ENCODE peak calls at places on chromosomes 13 and 19, in five cellular contexts. M is RPMI8226; H is stimulated activated CD4-positive, alpha-beta T cell treated with anti-CD3 and anti-CD28 coated beads, Interleukin-15, amount 100 ng/mL, for 1 hour; G is endodermal cell; B is heart left ventricle. D is an unnamed sample.

GRCh38 chr19:33295621-33296472 is 6.5 kb downstream of the CEBPA start:
- DNase-seq in G (no peak), M (no peak), H (no peak), B (no peak), D (no peak)

GRCh38 chr19:2798733-2799132 is 13.4 kb downstream of the THOP1 start:
- DNase-seq in G (no peak), H (no peak), B (peak; percentile 90), M (no peak), D (no peak)

GRCh38 chr13:30920162-30920561 is 12.3 kb upstream of the TEX26 start:
- DNase-seq in G (no peak), M (no peak), H (no peak), B (no peak), D (no peak)

GRCh38 chr13:109141716-109142115 is 512.3 kb downstream of the MYO16 start:
- DNase-seq in G (no peak), H (no peak), B (no peak), M (no peak), D (no peak)

GRCh38 chr19:3655402-3656072 is 28.9 kb upstream of the CACTIN start:
- DNase-seq in M (no peak), G (no peak), H (no peak), B (peak; percentile 59), D (no peak)

GRCh38 chr13:101916758-101917474 is 464.4 kb downstream of the ITGBL1 start:
- DNase-seq in B (no peak), G (peak; percentile 65), M (no peak), H (no peak), D (no peak)

GRCh38 chr19:49983645-49984229 is 22.8 kb upstream of the SIGLEC11 start:
- DNase-seq in H (peak; percentile 66), M (peak; percentile 71), B (peak; percentile 56), G (peak; percentile 90), D (peak; percentile 75)

GRCh38 chr13:76338003-76338402 is 548.2 kb downstream of the KCTD12 start:
- DNase-seq in H (no peak), B (no peak), G (no peak), M (no peak), D (no peak)

GRCh38 chr13:79709526-79709925 is 228.6 kb downstream of the NDFIP2 start:
- DNase-seq in M (no peak), B (no peak), G (no peak), H (no peak), D (no peak)

GRCh38 chr19:428144-428543 is 19.2 kb upstream of the C2CD4C start:
- DNase-seq in H (no peak), M (no peak), B (no peak), G (no peak), D (no peak)

GRCh38 chr19:21482863-21483276 is 22.5 kb upstream of the ZNF429 start:
- DNase-seq in G (peak; percentile 80), M (peak; percentile 43), H (peak; percentile 54), B (peak; percentile 62), D (peak; percentile 38)

GRCh38 chr13:105660550-105660949 is 874.9 kb downstream of the EFNB2 start:
- DNase-seq in G (no peak), M (no peak), B (no peak), H (no peak), D (no peak)

GRCh38 chr19:3450796-3451411 is 29.4 kb downstream of the SMIM24 start:
- DNase-seq in G (no peak), H (no peak), B (peak; percentile 60), M (peak; percentile 63), D (no peak)

GRCh38 chr13:113649212-113649611 is 8.8 kb downstream of the ATP4B start:
- DNase-seq in B (no peak), H (no peak), M (no peak), G (peak; percentile 49), D (no peak)

GRCh38 chr19:50959731-50960500 is 7.1 kb upstream of the KLK5 start:
- DNase-seq in M (no peak), B (no peak), G (no peak), H (no peak), D (no peak)

GRCh38 chr13:100544866-100545683 is 43.5 kb downstream of the GGACT start:
- DNase-seq in H (no peak), M (no peak), B (peak; percentile 63), G (peak; percentile 45), D (no peak)

GRCh38 chr19:7944177-7944761 is 803 bp upstream of the TIMM44 start:
- DNase-seq in G (peak; percentile 95), H (peak; percentile 81), M (peak; percentile 92), B (peak; percentile 92), D (peak; percentile 76)

GRCh38 chr13:109400192-109400591 is 386.2 kb downstream of the IRS2 start:
- DNase-seq in H (no peak), G (no peak), M (no peak), B (peak; percentile 30), D (no peak)

GRCh38 chr19:30447276-30447870 is 75.2 kb downstream of the ZNF536 start:
- DNase-seq in M (no peak), B (no peak), H (no peak), G (no peak), D (no peak)

GRCh38 chr19:10102787-10103236 is 334 bp upstream of the ANGPTL6 start:
- DNase-seq in G (no peak), H (no peak), B (no peak), M (no peak), D (no peak)

GRCh38 chr19:35851213-35852028 is 883 bp downstream of the NPHS1 start:
- DNase-seq in H (no peak), G (peak; percentile 91), B (no peak), M (no peak), D (no peak)